ENCODE peak calls at places on chromosomes 13 and 19, in ten cellular contexts. K is astrocyte of the cerebellum, W is colonic mucosa, Y is BJ, H is breast epithelium, O is left lung, N is cardiac muscle cell, R is fibroblast of mammary gland, B is tibial artery, M is transverse colon. P is an unnamed sample.

GRCh38 chr13:96898855-96899254 is 95.4 kb downstream of the OXGR1 start:
- DNase-seq in K (no peak), W (no peak), Y (no peak), H (no peak), O (no peak), N (no peak), R (no peak), B (no peak), M (no peak), P (no peak)

GRCh38 chr19:10718205-10719196 is 622 bp downstream of the DNM2 start:
- DNase-seq in K (no peak), W (no peak), Y (no peak), H (no peak), O (no peak), N (peak; percentile 76), R (peak; percentile 26), B (no peak), M (peak; percentile 41), P (no peak)

GRCh38 chr13:48404952-48405351 is 8.0 kb downstream of the LPAR6 start:
- DNase-seq in K (no peak), W (no peak), Y (no peak), H (no peak), O (no peak), N (no peak), R (no peak), B (no peak), M (no peak), P (no peak)

GRCh38 chr13:75860935-75861334 is 224.8 kb downstream of the LMO7 start:
- DNase-seq in K (no peak), W (no peak), Y (no peak), H (no peak), O (no peak), N (no peak), R (no peak), B (no peak), M (no peak), P (no peak)

GRCh38 chr13:113064534-113065405 is 40.8 kb upstream of the F7 start:
- DNase-seq in K (peak; percentile 4), W (no peak), Y (no peak), H (no peak), O (peak; percentile 59), N (no peak), R (peak; percentile 95), B (no peak), M (no peak), P (no peak)

GRCh38 chr13:113651511-113652403 is 6.2 kb downstream of the ATP4B start:
- DNase-seq in K (no peak), W (no peak), Y (no peak), H (no peak), O (peak; percentile 21), N (no peak), R (no peak), B (peak; percentile 60), M (peak; percentile 4), P (no peak)

GRCh38 chr19:14300281-14300680 is 81.0 kb upstream of the ADGRE5 start:
- DNase-seq in K (no peak), W (no peak), Y (no peak), H (no peak), O (no peak), N (no peak), R (no peak), B (no peak), M (peak; percentile 10), P (no peak)

GRCh38 chr13:114019367-114019766 is 45.5 kb upstream of the C13orf46 start:
- DNase-seq in K (no peak), W (no peak), Y (no peak), H (no peak), O (no peak), N (no peak), R (no peak), B (no peak), M (no peak), P (no peak)

GRCh38 chr19:17706750-17707181 is 12.5 kb upstream of the MAP1S start:
- DNase-seq in K (no peak), W (no peak), Y (no peak), H (no peak), O (no peak), N (peak; percentile 26), R (peak; percentile 61), B (no peak), M (no peak), P (no peak)

GRCh38 chr13:44974056-44974798 is 15.0 kb downstream of the NUFIP1 start:
- DNase-seq in K (peak; percentile 63), W (no peak), Y (no peak), H (no peak), O (peak; percentile 35), N (no peak), R (peak; percentile 68), B (no peak), M (no peak), P (no peak)

DNA sequence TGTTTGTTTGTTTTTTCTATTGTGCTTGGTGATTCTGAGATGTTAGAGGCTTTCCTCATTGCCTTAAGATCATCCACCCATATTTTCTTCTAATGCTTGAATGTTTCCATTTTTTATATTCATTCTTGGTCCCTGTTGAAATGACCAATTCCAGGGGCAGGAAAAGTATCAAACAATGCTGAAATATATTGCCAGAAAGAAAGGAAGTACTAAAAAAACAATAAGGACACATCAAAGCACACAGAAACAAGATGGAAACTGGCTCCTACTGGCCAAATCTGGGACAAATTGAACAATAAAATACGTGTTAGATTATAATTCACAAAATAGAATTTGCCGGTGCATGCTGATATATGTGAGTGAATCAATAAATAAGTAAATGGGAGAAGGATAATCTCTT is 23.9 kb downstream of the ZDHHC20 start:
- DNase-seq in K (no peak), W (no peak), Y (no peak), H (no peak), O (no peak), N (no peak), R (no peak), B (no peak), M (no peak), P (no peak)
- H3K4me3 ChIP-seq in K (no peak overlapping the region), W (no peak overlapping the region), Y (no peak overlapping the region), H (no peak overlapping the region), O (peak overlapping the region; percentile 19), N (no peak overlapping the region), R (no peak overlapping the region), B (no peak overlapping the region), M (no peak overlapping the region), P (no peak overlapping the region)

GRCh38 chr13:84654654-84655244 is 772.5 kb upstream of the SLITRK1 start:
- DNase-seq in K (no peak), W (no peak), Y (no peak), H (no peak), O (no peak), N (no peak), R (no peak), B (no peak), M (no peak), P (no peak)
- H3K4me3 ChIP-seq in K (no peak overlapping the region), W (no peak overlapping the region), Y (no peak overlapping the region), H (no peak overlapping the region), O (no peak overlapping the region), N (no peak overlapping the region), R (no peak overlapping the region), B (no peak overlapping the region), M (no peak overlapping the region), P (no peak overlapping the region)

GRCh38 chr19:46133101-46133627 is 8.7 kb upstream of the IGFL3 start:
- DNase-seq in K (peak; percentile 97), W (peak; percentile 29), Y (peak; percentile 29), H (peak; percentile 81), O (no peak), N (peak; percentile 86), R (peak; percentile 91), B (no peak), M (no peak), P (peak; percentile 90)

GRCh38 chr19:46131485-46132143 is 7.1 kb upstream of the IGFL3 start:
- DNase-seq in K (no peak), W (no peak), Y (no peak), H (no peak), O (no peak), N (no peak), R (no peak), B (no peak), M (no peak), P (peak; percentile 14)

GRCh38 chr19:46133777-46134231 is 9.3 kb upstream of the IGFL3 start:
- DNase-seq in K (no peak), W (no peak), Y (no peak), H (no peak), O (no peak), N (no peak), R (no peak), B (no peak), M (no peak), P (peak; percentile 42)

GRCh38 chr19:46134527-46134926 is 10.0 kb upstream of the IGFL3 start:
- DNase-seq in K (no peak), W (no peak), Y (no peak), H (no peak), O (no peak), N (no peak), R (peak; percentile 57), B (no peak), M (no peak), P (peak; percentile 68)

DNA sequence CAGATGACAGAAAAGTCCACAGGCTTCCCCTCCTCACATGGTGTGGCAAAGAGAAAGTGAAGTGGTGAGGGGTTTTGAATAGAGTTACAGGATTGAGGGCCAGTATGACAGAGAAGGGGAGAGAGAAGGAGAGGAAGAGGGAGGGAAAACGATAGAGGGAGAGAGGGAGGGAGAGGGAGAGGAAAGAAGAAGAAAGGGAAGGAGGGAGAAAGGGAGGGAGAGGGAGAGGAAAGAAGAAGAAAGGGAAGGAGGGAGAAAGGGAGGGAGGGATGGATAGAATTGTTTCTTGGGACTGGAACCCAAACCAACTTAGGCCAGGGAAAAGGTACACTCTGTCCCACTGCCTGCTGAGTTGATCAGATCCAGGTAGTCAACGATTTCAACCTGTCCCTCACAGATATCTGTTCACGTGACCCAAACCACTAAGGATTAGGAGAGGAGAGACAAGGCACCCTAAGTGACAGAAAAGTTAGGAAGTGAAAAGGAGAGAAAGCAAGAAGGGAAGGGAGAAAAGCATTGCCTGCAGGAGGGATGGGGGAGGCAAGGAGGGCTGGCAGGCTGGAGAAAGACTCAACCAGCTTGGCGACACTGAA is 8.1 kb upstream of the IGFL3 start:
- DNase-seq in K (no peak), W (no peak), Y (no peak), H (no peak), O (no peak), N (no peak), R (no peak), B (no peak), M (no peak), P (peak; percentile 14)
- H3K4me3 ChIP-seq in K (peak overlapping the region; percentile 33), W (no peak overlapping the region), Y (no peak overlapping the region), H (peak overlapping the region; percentile 16), O (no peak overlapping the region), N (peak overlapping the region; percentile 13), R (no peak overlapping the region), B (no peak overlapping the region), M (no peak overlapping the region), P (no peak overlapping the region)

DNA sequence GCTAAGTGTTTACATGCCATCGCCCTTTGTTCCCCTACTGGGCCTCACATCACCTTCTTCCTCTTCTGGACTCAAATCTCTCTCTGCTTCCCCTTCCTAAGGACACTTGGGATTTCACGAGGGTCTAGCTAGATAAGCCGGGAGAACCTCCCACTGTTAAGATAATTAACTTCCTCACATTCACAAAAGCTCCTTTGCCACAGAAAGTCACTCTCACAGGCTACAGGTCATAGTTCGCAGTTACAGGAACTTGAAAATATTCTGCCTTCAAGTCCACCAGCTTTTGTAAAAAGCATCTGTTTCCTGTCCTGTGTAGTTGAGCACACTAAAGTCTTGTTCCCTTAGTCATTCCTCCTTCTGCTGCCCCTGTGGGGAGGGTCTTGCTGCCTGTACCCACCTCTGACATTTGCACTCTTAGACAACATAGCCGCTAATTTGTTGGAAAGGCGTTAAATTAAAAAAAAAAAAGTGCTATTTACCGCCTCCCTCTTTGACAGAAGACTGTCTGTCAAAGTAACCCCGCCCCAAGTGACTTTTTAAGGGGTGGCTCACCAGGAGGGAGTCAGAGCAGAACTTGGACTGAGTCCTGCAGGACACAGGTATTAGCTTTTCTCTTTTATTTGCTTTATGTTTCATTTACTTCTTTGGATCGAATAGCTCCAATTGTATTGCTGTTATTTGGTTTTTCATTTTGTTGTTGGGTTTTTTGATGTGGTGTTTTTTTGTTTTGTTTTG is 26.8 kb upstream of the CEACAM21 start:
- DNase-seq in K (no peak), W (no peak), Y (no peak), H (no peak), O (no peak), N (no peak), R (no peak), B (no peak), M (peak; percentile 71), P (no peak)
- H3K4me3 ChIP-seq in K (no peak overlapping the region), W (no peak overlapping the region), Y (no peak overlapping the region), H (peak overlapping the region; percentile 30), O (peak overlapping the region; percentile 16), N (no peak overlapping the region), R (no peak overlapping the region), B (no peak overlapping the region), M (no peak overlapping the region), P (no peak overlapping the region)

P was measured in esophagus muscularis mucosa.